ENCODE peak calls at places on chromosomes 5 and 9, in five cellular contexts. B is heart right ventricle; C is HTR-8/SVneo; R is activated naive CD4-positive, alpha-beta T cell treated with anti-CD3 and anti-CD28 coated beads, Interleukin-2, amount 10 ng/mL, durations not matched to agents 7 days and 5 days; I is K562. O is an unnamed sample.

GRCh38 chr9:115211413-115212204 is 93.7 kb upstream of the TNC start:
- DNase-seq in B (no peak), C (no peak), R (no peak), I (no peak), O (no peak)

GRCh38 chr9:74960548-74960947 is 7.8 kb upstream of the C9orf40 start:
- DNase-seq in B (no peak), C (no peak), R (no peak), I (no peak), O (no peak)

GRCh38 chr5:14331377-14331776 is 188.2 kb downstream of the TRIO start:
- DNase-seq in B (no peak), C (no peak), R (peak), I (no peak), O (no peak)

GRCh38 chr9:128162215-128163026 is 2.4 kb downstream of the BBLN start:
- DNase-seq in B (peak), C (no peak), R (no peak), I (no peak), O (no peak)

GRCh38 chr9:2228132-2228531 is 213.0 kb downstream of the SMARCA2 start:
- DNase-seq in B (no peak), C (no peak), R (peak), I (peak), O (no peak)

GRCh38 chr9:133540336-133541025 is 6.0 kb downstream of the ADAMTSL2 start:
- DNase-seq in B (no peak), C (no peak), R (no peak), I (peak), O (no peak)

GRCh38 chr5:94746731-94747124 is 128.3 kb downstream of the SLF1 start:
- DNase-seq in B (no peak), C (no peak), R (no peak), I (no peak), O (no peak)

GRCh38 chr5:171705036-171705435 is 80.6 kb upstream of the SMIM23 start:
- DNase-seq in B (no peak), C (no peak), R (no peak), I (no peak), O (no peak)

GRCh38 chr9:126955806-126956205 is 41.2 kb downstream of the RALGPS1 start:
- DNase-seq in B (no peak), C (no peak), R (no peak), I (peak), O (no peak)

GRCh38 chr9:95383198-95383673 is 65.7 kb upstream of the FANCC start:
- DNase-seq in B (no peak), C (peak), R (no peak), I (no peak), O (no peak)

GRCh38 chr5:119328753-119329602 is 26.8 kb upstream of the TNFAIP8 start:
- DNase-seq in B (no peak), C (no peak), R (peak), I (no peak), O (no peak)

GRCh38 chr5:40224421-40224820 is 455.3 kb upstream of the PTGER4 start:
- DNase-seq in B (no peak), C (no peak), R (no peak), I (no peak), O (no peak)

GRCh38 chr9:32351845-32352244 is 32.6 kb upstream of the ACO1 start:
- DNase-seq in B (no peak), C (no peak), R (no peak), I (no peak), O (no peak)

O was measured in HuH-7.